ENCODE peak calls at places on chromosomes 4 and X, in four cellular contexts. One of them, this sample, is unnamed.

GRCh38 chr4:140602714-140603113 is 34.0 kb upstream of the UCP1 start:
- DNase-seq in H9: no peak
- DNase-seq in neuronal stem cell: no peak
- DNase-seq in mesendoderm: no peak
- DNase-seq in this sample: no peak

GRCh38 chr4:94354474-94354896 is 11.8 kb upstream of the HPGDS start:
- DNase-seq in H9: no peak
- DNase-seq in mesendoderm: peak; percentile 26
- DNase-seq in neuronal stem cell: no peak
- DNase-seq in this sample: no peak

GRCh38 chr4:128521634-128522253 is 234.1 kb upstream of the PGRMC2 start:
- DNase-seq in mesendoderm: peak; percentile 89
- DNase-seq in neuronal stem cell: no peak
- DNase-seq in H9: no peak
- DNase-seq in this sample: peak; percentile 59

GRCh38 chrX:37926700-37927099 is 79.3 kb upstream of the DYNLT3 start:
- DNase-seq in mesendoderm: peak; percentile 32
- DNase-seq in H9: no peak
- DNase-seq in neuronal stem cell: no peak
- DNase-seq in this sample: peak; percentile 41

GRCh38 chr4:145716200-145716599 is 36.3 kb downstream of the C4orf51 start:
- DNase-seq in H9: no peak
- DNase-seq in mesendoderm: peak; percentile 70
- DNase-seq in neuronal stem cell: no peak
- DNase-seq in this sample: peak; percentile 54

GRCh38 chr4:10611673-10612072 is 72.9 kb downstream of the CLNK start:
- DNase-seq in mesendoderm: peak; percentile 92
- DNase-seq in neuronal stem cell: no peak
- DNase-seq in H9: no peak
- DNase-seq in this sample: peak; percentile 92

GRCh38 chr4:53676402-53676871 is 85.2 kb upstream of the LNX1 start:
- DNase-seq in mesendoderm: no peak
- DNase-seq in H9: no peak
- DNase-seq in neuronal stem cell: no peak
- DNase-seq in this sample: peak; percentile 74

GRCh38 chr4:119559044-119559647 is 69.5 kb downstream of the PDE5A start:
- DNase-seq in neuronal stem cell: no peak
- DNase-seq in H9: no peak
- DNase-seq in mesendoderm: peak; percentile 51
- DNase-seq in this sample: peak; percentile 57

GRCh38 chr4:26985836-26986235 is 125.2 kb downstream of the STIM2 start:
- DNase-seq in H9: no peak
- DNase-seq in neuronal stem cell: no peak
- DNase-seq in mesendoderm: no peak
- DNase-seq in this sample: no peak

GRCh38 chrX:38879631-38880220 is 78.5 kb downstream of the MID1IP1 start:
- DNase-seq in neuronal stem cell: no peak
- DNase-seq in H9: no peak
- DNase-seq in mesendoderm: no peak
- DNase-seq in this sample: no peak

GRCh38 chrX:48896611-48897011 is 957 bp downstream of the TIMM17B start:
- DNase-seq in mesendoderm: peak; percentile 54
- DNase-seq in H9: no peak
- DNase-seq in neuronal stem cell: no peak
- DNase-seq in this sample: no peak

GRCh38 chrX:54012830-54013500 is 31.3 kb downstream of the PHF8 start:
- DNase-seq in mesendoderm: no peak
- DNase-seq in neuronal stem cell: no peak
- DNase-seq in H9: no peak
- DNase-seq in this sample: no peak

GRCh38 chr4:26235500-26235899 is 85.3 kb upstream of the RBPJ start:
- DNase-seq in H9: no peak
- DNase-seq in mesendoderm: peak; percentile 16
- DNase-seq in neuronal stem cell: no peak
- DNase-seq in this sample: peak; percentile 75

GRCh38 chr4:89140168-89140759 is 28.9 kb downstream of the TIGD2 start:
- DNase-seq in H9: no peak
- DNase-seq in neuronal stem cell: no peak
- DNase-seq in mesendoderm: no peak
- DNase-seq in this sample: no peak

GRCh38 chrX:153934473-153935325 is at the start of gene NAA10:
- DNase-seq in H9: peak; percentile 69
- DNase-seq in mesendoderm: peak; percentile 73
- DNase-seq in neuronal stem cell: peak; percentile 50
- DNase-seq in this sample: peak; percentile 63

GRCh38 chrX:12970691-12971202 is 4.2 kb upstream of the TMSB4X start:
- DNase-seq in neuronal stem cell: no peak
- DNase-seq in mesendoderm: peak; percentile 78
- DNase-seq in H9: peak; percentile 65
- DNase-seq in this sample: peak; percentile 75

GRCh38 chrX:7083468-7084396 is 63.8 kb upstream of the STS start:
- DNase-seq in mesendoderm: peak; percentile 59
- DNase-seq in H9: no peak
- DNase-seq in neuronal stem cell: no peak
- DNase-seq in this sample: peak; percentile 98

GRCh38 chr4:76308548-76308947 is 2.0 kb downstream of the STBD1 start:
- DNase-seq in H9: no peak
- DNase-seq in mesendoderm: peak; percentile 48
- DNase-seq in neuronal stem cell: no peak
- DNase-seq in this sample: no peak

GRCh38 chrX:151737494-151737893 is 2.9 kb downstream of the CNGA2 start:
- DNase-seq in neuronal stem cell: no peak
- DNase-seq in H9: no peak
- DNase-seq in mesendoderm: no peak
- DNase-seq in this sample: no peak

GRCh38 chrX:103613362-103613761 is 5.6 kb downstream of the TCEAL3 start:
- DNase-seq in H9: no peak
- DNase-seq in neuronal stem cell: no peak
- DNase-seq in mesendoderm: no peak
- DNase-seq in this sample: peak; percentile 72

GRCh38 chr4:37728064-37728463 is 41.9 kb upstream of the RELL1 start:
- DNase-seq in mesendoderm: no peak
- DNase-seq in neuronal stem cell: no peak
- DNase-seq in H9: no peak
- DNase-seq in this sample: no peak

GRCh38 chr4:173507471-173508385 is 22.3 kb downstream of the HAND2 start:
- DNase-seq in H9: no peak
- DNase-seq in mesendoderm: peak; percentile 34
- DNase-seq in neuronal stem cell: no peak
- DNase-seq in this sample: no peak

GRCh38 chrX:31670245-31670644 is 598.4 kb upstream of the FTHL17 start:
- DNase-seq in neuronal stem cell: no peak
- DNase-seq in H9: no peak
- DNase-seq in mesendoderm: peak; percentile 47
- DNase-seq in this sample: no peak

GRCh38 chr4:84336964-84337705 is 162.0 kb downstream of the NKX6-1 start:
- DNase-seq in H9: no peak
- DNase-seq in mesendoderm: no peak
- DNase-seq in neuronal stem cell: no peak
- DNase-seq in this sample: no peak

GRCh38 chr4:84341559-84341958 is 157.5 kb downstream of the NKX6-1 start:
- DNase-seq in H9: no peak
- DNase-seq in neuronal stem cell: no peak
- DNase-seq in mesendoderm: no peak
- DNase-seq in this sample: no peak

GRCh38 chr4:84342161-84342560 is 156.9 kb downstream of the NKX6-1 start:
- DNase-seq in H9: no peak
- DNase-seq in mesendoderm: no peak
- DNase-seq in neuronal stem cell: no peak
- DNase-seq in this sample: no peak

DNA sequence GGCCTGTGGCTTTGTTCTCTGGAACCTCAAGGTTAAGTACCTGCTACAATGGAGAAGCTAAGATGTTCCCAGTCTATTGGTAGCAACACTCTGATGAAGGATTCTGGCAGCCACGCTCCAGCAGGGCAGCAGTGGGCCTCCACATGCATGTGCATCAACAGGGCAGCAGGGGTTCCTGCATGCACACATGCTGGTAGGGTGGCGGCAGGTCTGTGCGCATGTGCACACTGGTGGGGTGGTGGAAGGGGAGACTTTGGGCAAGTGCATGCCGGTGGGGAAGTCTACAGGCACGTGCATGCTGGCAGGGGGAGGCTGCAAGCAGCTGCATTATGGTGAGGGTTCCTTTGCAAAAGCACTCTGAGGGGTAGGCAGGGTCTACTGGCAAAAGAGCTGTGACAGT is 160.7 kb downstream of the NKX6-1 start:
- DNase-seq in mesendoderm: no peak
- DNase-seq in H9: no peak
- DNase-seq in neuronal stem cell: no peak
- DNase-seq in this sample: no peak
- H2BK15ac ChIP-seq in mesendoderm: no peak overlapping the region
- H2BK15ac ChIP-seq in H9: no peak overlapping the region
- H2BK15ac ChIP-seq in neuronal stem cell: no peak overlapping the region
- H2BK15ac ChIP-seq in this sample: no peak overlapping the region

GRCh38 chr4:970854-971520 is 2.4 kb downstream of the DGKQ start:
- DNase-seq in H9: no peak
- DNase-seq in neuronal stem cell: no peak
- DNase-seq in mesendoderm: no peak
- DNase-seq in this sample: no peak

GRCh38 chr4:972651-973424 is 531 bp downstream of the DGKQ start:
- DNase-seq in mesendoderm: no peak
- DNase-seq in H9: no peak
- DNase-seq in neuronal stem cell: no peak
- DNase-seq in this sample: no peak

GRCh38 chr4:974668-975067 is 1.3 kb upstream of the DGKQ start:
- DNase-seq in neuronal stem cell: no peak
- DNase-seq in mesendoderm: no peak
- DNase-seq in H9: no peak
- DNase-seq in this sample: no peak

GRCh38 chr4:971670-972500 is 1.5 kb downstream of the DGKQ start:
- DNase-seq in H9: no peak
- DNase-seq in mesendoderm: no peak
- DNase-seq in neuronal stem cell: no peak
- DNase-seq in this sample: no peak

DNA sequence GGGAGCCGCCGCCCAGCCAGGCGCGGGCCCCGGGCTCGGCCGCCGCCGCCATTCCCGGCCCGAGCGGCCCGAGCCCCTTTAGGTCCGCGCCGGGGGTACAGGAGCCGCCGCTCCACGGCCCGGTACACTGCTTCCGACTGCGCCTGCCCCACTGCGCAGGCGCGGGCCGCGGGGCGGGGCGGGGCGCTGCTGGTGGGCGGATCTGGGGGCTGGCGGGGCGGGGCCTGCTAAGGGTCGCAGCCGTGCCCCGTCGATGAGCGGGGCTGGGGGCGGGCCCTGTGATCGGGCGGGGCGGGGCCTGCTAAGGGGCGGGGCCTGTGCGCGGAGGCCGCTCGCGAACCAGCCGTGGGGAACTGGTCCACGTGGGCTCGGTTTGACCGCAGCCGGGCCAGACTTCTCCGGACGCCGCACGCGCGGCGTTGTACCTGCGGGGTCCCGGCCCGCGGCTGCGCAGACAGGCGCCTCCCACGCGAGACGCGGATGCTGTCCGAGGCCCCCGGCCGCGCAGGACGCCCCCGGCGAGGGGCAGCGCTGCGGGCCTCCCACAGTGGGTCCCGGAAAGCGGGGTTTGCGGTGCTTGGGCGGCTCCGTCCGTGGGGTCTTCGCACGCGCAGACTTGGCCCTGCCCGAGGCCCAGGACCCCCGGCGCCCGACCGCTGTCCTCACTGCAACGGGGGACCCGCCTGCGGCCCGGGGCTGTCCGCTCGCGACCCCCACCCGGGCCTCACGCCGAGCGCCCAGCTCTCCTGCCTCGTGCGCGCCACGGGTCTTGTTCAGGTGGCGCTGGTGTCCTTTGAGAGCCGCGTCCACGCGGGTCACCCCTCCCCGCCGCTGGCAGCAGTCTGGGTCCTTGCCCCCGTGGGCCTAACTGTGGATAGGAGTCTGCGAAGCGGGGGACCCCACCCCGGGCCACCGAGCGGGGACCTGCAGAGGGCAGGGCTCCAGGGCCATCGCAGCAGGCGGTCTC is at the start of gene DGKQ:
- DNase-seq in H9: peak; percentile 79
- DNase-seq in mesendoderm: peak; percentile 78
- DNase-seq in neuronal stem cell: peak; percentile 83
- DNase-seq in this sample: peak; percentile 75
- H2BK15ac ChIP-seq in H9: no peak within 1 kb of the TSS
- H2BK15ac ChIP-seq in mesendoderm: no peak within 1 kb of the TSS
- H2BK15ac ChIP-seq in neuronal stem cell: peak within 1 kb of the TSS; percentile 71
- H2BK15ac ChIP-seq in this sample: no peak within 1 kb of the TSS

GRCh38 chr4:159395693-159396092 is 292.8 kb downstream of the RAPGEF2 start:
- DNase-seq in H9: no peak
- DNase-seq in neuronal stem cell: no peak
- DNase-seq in mesendoderm: no peak
- DNase-seq in this sample: peak; percentile 54
- H2BK15ac ChIP-seq in H9: no peak overlapping the region
- H2BK15ac ChIP-seq in neuronal stem cell: no peak overlapping the region
- H2BK15ac ChIP-seq in mesendoderm: no peak overlapping the region
- H2BK15ac ChIP-seq in this sample: no peak overlapping the region

GRCh38 chr4:151408630-151409469 is at the start of gene FHIP1A:
- DNase-seq in neuronal stem cell: peak; percentile 74
- DNase-seq in mesendoderm: peak; percentile 96
- DNase-seq in H9: peak; percentile 94
- DNase-seq in this sample: peak; percentile 53
- H2BK15ac ChIP-seq in neuronal stem cell: no peak within 1 kb of the TSS
- H2BK15ac ChIP-seq in mesendoderm: no peak within 1 kb of the TSS
- H2BK15ac ChIP-seq in H9: no peak within 1 kb of the TSS
- H2BK15ac ChIP-seq in this sample: no peak within 1 kb of the TSS

GRCh38 chr4:15656038-15656470 is 897 bp upstream of the FBXL5 start:
- DNase-seq in H9: peak; percentile 72
- DNase-seq in mesendoderm: peak; percentile 72
- DNase-seq in neuronal stem cell: peak; percentile 18
- DNase-seq in this sample: no peak
- H2BK15ac ChIP-seq in H9: no peak overlapping the region
- H2BK15ac ChIP-seq in mesendoderm: no peak overlapping the region
- H2BK15ac ChIP-seq in neuronal stem cell: peak overlapping the region; percentile 13
- H2BK15ac ChIP-seq in this sample: no peak overlapping the region